ENCODE peak calls at places on chromosome 16, in nine cellular contexts. One of them, this sample, is unnamed.

GRCh38 chr16:87255866-87256265 is 61.3 kb downstream of the C16orf95 start:
- DNase-seq in T-helper 2 cell: no peak
- DNase-seq in activated T-helper 1 cell treated with anti-CD3 and anti-CD28 coated beads, Interleukin-12 subunit alpha, Interleukin-12 subunit beta, Interleukin-2, Interleukin-4 antibody, amounts not matched to agents 30 ng/mL and 10 ng/mL and 1 ng/mL, durations not matched to agents 14 hours and 24 hours and 36 hours: no peak
- DNase-seq in NCI-H2171 treated with DMSO at 0.1 percent for 48 hours: no peak
- DNase-seq in NCI-H1092: no peak
- DNase-seq in GM12865: no peak
- DNase-seq in HuH-7: no peak
- DNase-seq in COR-L47: no peak
- DNase-seq in fibroblast of pulmonary artery: no peak
- DNase-seq in this sample: no peak

GRCh38 chr16:11254913-11255736 is 879 bp downstream of the SOCS1 start:
- DNase-seq in T-helper 2 cell: no peak
- DNase-seq in activated T-helper 1 cell treated with anti-CD3 and anti-CD28 coated beads, Interleukin-12 subunit alpha, Interleukin-12 subunit beta, Interleukin-2, Interleukin-4 antibody, amounts not matched to agents 30 ng/mL and 10 ng/mL and 1 ng/mL, durations not matched to agents 14 hours and 24 hours and 36 hours: peak; percentile 54
- DNase-seq in NCI-H2171 treated with DMSO at 0.1 percent for 48 hours: peak; percentile 31
- DNase-seq in NCI-H1092: peak; percentile 21
- DNase-seq in GM12865: peak; percentile 83
- DNase-seq in HuH-7: no peak
- DNase-seq in COR-L47: peak; percentile 49
- DNase-seq in fibroblast of pulmonary artery: peak; percentile 52
- DNase-seq in this sample: peak; percentile 70

GRCh38 chr16:81873843-81874752 is 95.0 kb downstream of the PLCG2 start:
- DNase-seq in T-helper 2 cell: no peak
- DNase-seq in activated T-helper 1 cell treated with anti-CD3 and anti-CD28 coated beads, Interleukin-12 subunit alpha, Interleukin-12 subunit beta, Interleukin-2, Interleukin-4 antibody, amounts not matched to agents 30 ng/mL and 10 ng/mL and 1 ng/mL, durations not matched to agents 14 hours and 24 hours and 36 hours: peak; percentile 38
- DNase-seq in NCI-H2171 treated with DMSO at 0.1 percent for 48 hours: peak; percentile 43
- DNase-seq in NCI-H1092: no peak
- DNase-seq in GM12865: peak; percentile 81
- DNase-seq in HuH-7: peak; percentile 64
- DNase-seq in COR-L47: no peak
- DNase-seq in fibroblast of pulmonary artery: peak; percentile 47
- DNase-seq in this sample: peak; percentile 9

GRCh38 chr16:89200124-89200849 is at the start of gene SLC22A31:
- DNase-seq in T-helper 2 cell: no peak
- DNase-seq in activated T-helper 1 cell treated with anti-CD3 and anti-CD28 coated beads, Interleukin-12 subunit alpha, Interleukin-12 subunit beta, Interleukin-2, Interleukin-4 antibody, amounts not matched to agents 30 ng/mL and 10 ng/mL and 1 ng/mL, durations not matched to agents 14 hours and 24 hours and 36 hours: no peak
- DNase-seq in NCI-H2171 treated with DMSO at 0.1 percent for 48 hours: no peak
- DNase-seq in NCI-H1092: no peak
- DNase-seq in GM12865: no peak
- DNase-seq in HuH-7: peak; percentile 80
- DNase-seq in COR-L47: no peak
- DNase-seq in fibroblast of pulmonary artery: no peak
- DNase-seq in this sample: no peak

GRCh38 chr16:4370570-4371480 is 823 bp upstream of the VASN start:
- DNase-seq in T-helper 2 cell: no peak
- DNase-seq in activated T-helper 1 cell treated with anti-CD3 and anti-CD28 coated beads, Interleukin-12 subunit alpha, Interleukin-12 subunit beta, Interleukin-2, Interleukin-4 antibody, amounts not matched to agents 30 ng/mL and 10 ng/mL and 1 ng/mL, durations not matched to agents 14 hours and 24 hours and 36 hours: no peak
- DNase-seq in NCI-H2171 treated with DMSO at 0.1 percent for 48 hours: no peak
- DNase-seq in NCI-H1092: no peak
- DNase-seq in GM12865: no peak
- DNase-seq in HuH-7: no peak
- DNase-seq in COR-L47: no peak
- DNase-seq in fibroblast of pulmonary artery: peak; percentile 98
- DNase-seq in this sample: no peak

GRCh38 chr16:50671644-50672260 is 9.4 kb downstream of the SNX20 start:
- DNase-seq in T-helper 2 cell: peak; percentile 33
- DNase-seq in activated T-helper 1 cell treated with anti-CD3 and anti-CD28 coated beads, Interleukin-12 subunit alpha, Interleukin-12 subunit beta, Interleukin-2, Interleukin-4 antibody, amounts not matched to agents 30 ng/mL and 10 ng/mL and 1 ng/mL, durations not matched to agents 14 hours and 24 hours and 36 hours: peak; percentile 43
- DNase-seq in NCI-H2171 treated with DMSO at 0.1 percent for 48 hours: peak; percentile 36
- DNase-seq in NCI-H1092: no peak
- DNase-seq in GM12865: peak; percentile 60
- DNase-seq in HuH-7: peak; percentile 39
- DNase-seq in COR-L47: no peak
- DNase-seq in fibroblast of pulmonary artery: peak; percentile 37
- DNase-seq in this sample: no peak

GRCh38 chr16:48076455-48077012 is 79.3 kb downstream of the ABCC12 start:
- DNase-seq in T-helper 2 cell: no peak
- DNase-seq in activated T-helper 1 cell treated with anti-CD3 and anti-CD28 coated beads, Interleukin-12 subunit alpha, Interleukin-12 subunit beta, Interleukin-2, Interleukin-4 antibody, amounts not matched to agents 30 ng/mL and 10 ng/mL and 1 ng/mL, durations not matched to agents 14 hours and 24 hours and 36 hours: no peak
- DNase-seq in NCI-H2171 treated with DMSO at 0.1 percent for 48 hours: no peak
- DNase-seq in NCI-H1092: no peak
- DNase-seq in GM12865: no peak
- DNase-seq in HuH-7: no peak
- DNase-seq in COR-L47: no peak
- DNase-seq in fibroblast of pulmonary artery: peak; percentile 25
- DNase-seq in this sample: no peak

GRCh38 chr16:21946889-21947635 is 6.1 kb upstream of the UQCRC2 start:
- DNase-seq in T-helper 2 cell: peak; percentile 5
- DNase-seq in activated T-helper 1 cell treated with anti-CD3 and anti-CD28 coated beads, Interleukin-12 subunit alpha, Interleukin-12 subunit beta, Interleukin-2, Interleukin-4 antibody, amounts not matched to agents 30 ng/mL and 10 ng/mL and 1 ng/mL, durations not matched to agents 14 hours and 24 hours and 36 hours: no peak
- DNase-seq in NCI-H2171 treated with DMSO at 0.1 percent for 48 hours: no peak
- DNase-seq in NCI-H1092: no peak
- DNase-seq in GM12865: no peak
- DNase-seq in HuH-7: no peak
- DNase-seq in COR-L47: no peak
- DNase-seq in fibroblast of pulmonary artery: no peak
- DNase-seq in this sample: no peak

GRCh38 chr16:70258946-70259345 is 7.2 kb upstream of the EXOSC6 start:
- DNase-seq in T-helper 2 cell: no peak
- DNase-seq in activated T-helper 1 cell treated with anti-CD3 and anti-CD28 coated beads, Interleukin-12 subunit alpha, Interleukin-12 subunit beta, Interleukin-2, Interleukin-4 antibody, amounts not matched to agents 30 ng/mL and 10 ng/mL and 1 ng/mL, durations not matched to agents 14 hours and 24 hours and 36 hours: no peak
- DNase-seq in NCI-H2171 treated with DMSO at 0.1 percent for 48 hours: no peak
- DNase-seq in NCI-H1092: no peak
- DNase-seq in GM12865: no peak
- DNase-seq in HuH-7: no peak
- DNase-seq in COR-L47: no peak
- DNase-seq in fibroblast of pulmonary artery: no peak
- DNase-seq in this sample: no peak

GRCh38 chr16:58492735-58493134 is 7.2 kb upstream of the NDRG4 start:
- DNase-seq in T-helper 2 cell: no peak
- DNase-seq in activated T-helper 1 cell treated with anti-CD3 and anti-CD28 coated beads, Interleukin-12 subunit alpha, Interleukin-12 subunit beta, Interleukin-2, Interleukin-4 antibody, amounts not matched to agents 30 ng/mL and 10 ng/mL and 1 ng/mL, durations not matched to agents 14 hours and 24 hours and 36 hours: no peak
- DNase-seq in NCI-H2171 treated with DMSO at 0.1 percent for 48 hours: peak; percentile 50
- DNase-seq in NCI-H1092: no peak
- DNase-seq in GM12865: no peak
- DNase-seq in HuH-7: no peak
- DNase-seq in COR-L47: peak; percentile 39
- DNase-seq in fibroblast of pulmonary artery: no peak
- DNase-seq in this sample: no peak

GRCh38 chr16:81744911-81745310 is 34.2 kb upstream of the PLCG2 start:
- DNase-seq in T-helper 2 cell: no peak
- DNase-seq in activated T-helper 1 cell treated with anti-CD3 and anti-CD28 coated beads, Interleukin-12 subunit alpha, Interleukin-12 subunit beta, Interleukin-2, Interleukin-4 antibody, amounts not matched to agents 30 ng/mL and 10 ng/mL and 1 ng/mL, durations not matched to agents 14 hours and 24 hours and 36 hours: no peak
- DNase-seq in NCI-H2171 treated with DMSO at 0.1 percent for 48 hours: no peak
- DNase-seq in NCI-H1092: no peak
- DNase-seq in GM12865: no peak
- DNase-seq in HuH-7: no peak
- DNase-seq in COR-L47: no peak
- DNase-seq in fibroblast of pulmonary artery: no peak
- DNase-seq in this sample: no peak

GRCh38 chr16:2365895-2366294 is 25.4 kb upstream of the ABCA3 start:
- DNase-seq in T-helper 2 cell: no peak
- DNase-seq in activated T-helper 1 cell treated with anti-CD3 and anti-CD28 coated beads, Interleukin-12 subunit alpha, Interleukin-12 subunit beta, Interleukin-2, Interleukin-4 antibody, amounts not matched to agents 30 ng/mL and 10 ng/mL and 1 ng/mL, durations not matched to agents 14 hours and 24 hours and 36 hours: no peak
- DNase-seq in NCI-H2171 treated with DMSO at 0.1 percent for 48 hours: no peak
- DNase-seq in NCI-H1092: no peak
- DNase-seq in GM12865: no peak
- DNase-seq in HuH-7: no peak
- DNase-seq in COR-L47: no peak
- DNase-seq in fibroblast of pulmonary artery: peak; percentile 64
- DNase-seq in this sample: no peak

GRCh38 chr16:80910434-80910833 is 96.3 kb downstream of the CMC2 start:
- DNase-seq in T-helper 2 cell: no peak
- DNase-seq in activated T-helper 1 cell treated with anti-CD3 and anti-CD28 coated beads, Interleukin-12 subunit alpha, Interleukin-12 subunit beta, Interleukin-2, Interleukin-4 antibody, amounts not matched to agents 30 ng/mL and 10 ng/mL and 1 ng/mL, durations not matched to agents 14 hours and 24 hours and 36 hours: no peak
- DNase-seq in NCI-H2171 treated with DMSO at 0.1 percent for 48 hours: no peak
- DNase-seq in NCI-H1092: no peak
- DNase-seq in GM12865: no peak
- DNase-seq in HuH-7: no peak
- DNase-seq in COR-L47: no peak
- DNase-seq in fibroblast of pulmonary artery: no peak
- DNase-seq in this sample: no peak

GRCh38 chr16:79217375-79218011 is 383.0 kb downstream of the MAF start:
- DNase-seq in T-helper 2 cell: no peak
- DNase-seq in activated T-helper 1 cell treated with anti-CD3 and anti-CD28 coated beads, Interleukin-12 subunit alpha, Interleukin-12 subunit beta, Interleukin-2, Interleukin-4 antibody, amounts not matched to agents 30 ng/mL and 10 ng/mL and 1 ng/mL, durations not matched to agents 14 hours and 24 hours and 36 hours: peak; percentile 19
- DNase-seq in NCI-H2171 treated with DMSO at 0.1 percent for 48 hours: no peak
- DNase-seq in NCI-H1092: no peak
- DNase-seq in GM12865: no peak
- DNase-seq in HuH-7: no peak
- DNase-seq in COR-L47: no peak
- DNase-seq in fibroblast of pulmonary artery: no peak
- DNase-seq in this sample: no peak

GRCh38 chr16:88017006-88017405 is 65.8 kb downstream of the BANP start:
- DNase-seq in T-helper 2 cell: no peak
- DNase-seq in activated T-helper 1 cell treated with anti-CD3 and anti-CD28 coated beads, Interleukin-12 subunit alpha, Interleukin-12 subunit beta, Interleukin-2, Interleukin-4 antibody, amounts not matched to agents 30 ng/mL and 10 ng/mL and 1 ng/mL, durations not matched to agents 14 hours and 24 hours and 36 hours: no peak
- DNase-seq in NCI-H2171 treated with DMSO at 0.1 percent for 48 hours: no peak
- DNase-seq in NCI-H1092: no peak
- DNase-seq in GM12865: no peak
- DNase-seq in HuH-7: no peak
- DNase-seq in COR-L47: no peak
- DNase-seq in fibroblast of pulmonary artery: no peak
- DNase-seq in this sample: no peak

GRCh38 chr16:80056334-80056733 is 455.8 kb upstream of the MAF start:
- DNase-seq in T-helper 2 cell: no peak
- DNase-seq in activated T-helper 1 cell treated with anti-CD3 and anti-CD28 coated beads, Interleukin-12 subunit alpha, Interleukin-12 subunit beta, Interleukin-2, Interleukin-4 antibody, amounts not matched to agents 30 ng/mL and 10 ng/mL and 1 ng/mL, durations not matched to agents 14 hours and 24 hours and 36 hours: no peak
- DNase-seq in NCI-H2171 treated with DMSO at 0.1 percent for 48 hours: no peak
- DNase-seq in NCI-H1092: no peak
- DNase-seq in GM12865: no peak
- DNase-seq in HuH-7: no peak
- DNase-seq in COR-L47: no peak
- DNase-seq in fibroblast of pulmonary artery: peak; percentile 5
- DNase-seq in this sample: no peak

GRCh38 chr16:87465306-87465705 is 27.5 kb downstream of the ZCCHC14 start:
- DNase-seq in T-helper 2 cell: no peak
- DNase-seq in activated T-helper 1 cell treated with anti-CD3 and anti-CD28 coated beads, Interleukin-12 subunit alpha, Interleukin-12 subunit beta, Interleukin-2, Interleukin-4 antibody, amounts not matched to agents 30 ng/mL and 10 ng/mL and 1 ng/mL, durations not matched to agents 14 hours and 24 hours and 36 hours: no peak
- DNase-seq in NCI-H2171 treated with DMSO at 0.1 percent for 48 hours: no peak
- DNase-seq in NCI-H1092: no peak
- DNase-seq in GM12865: no peak
- DNase-seq in HuH-7: peak; percentile 61
- DNase-seq in COR-L47: no peak
- DNase-seq in fibroblast of pulmonary artery: peak; percentile 85
- DNase-seq in this sample: no peak

GRCh38 chr16:7722761-7723160 is 390.1 kb downstream of the RBFOX1 start:
- DNase-seq in T-helper 2 cell: no peak
- DNase-seq in activated T-helper 1 cell treated with anti-CD3 and anti-CD28 coated beads, Interleukin-12 subunit alpha, Interleukin-12 subunit beta, Interleukin-2, Interleukin-4 antibody, amounts not matched to agents 30 ng/mL and 10 ng/mL and 1 ng/mL, durations not matched to agents 14 hours and 24 hours and 36 hours: no peak
- DNase-seq in NCI-H2171 treated with DMSO at 0.1 percent for 48 hours: no peak
- DNase-seq in NCI-H1092: no peak
- DNase-seq in GM12865: no peak
- DNase-seq in HuH-7: no peak
- DNase-seq in COR-L47: no peak
- DNase-seq in fibroblast of pulmonary artery: no peak
- DNase-seq in this sample: no peak

GRCh38 chr16:57592591-57593003 is 35.8 kb upstream of the ADGRG1 start:
- DNase-seq in T-helper 2 cell: peak; percentile 34
- DNase-seq in activated T-helper 1 cell treated with anti-CD3 and anti-CD28 coated beads, Interleukin-12 subunit alpha, Interleukin-12 subunit beta, Interleukin-2, Interleukin-4 antibody, amounts not matched to agents 30 ng/mL and 10 ng/mL and 1 ng/mL, durations not matched to agents 14 hours and 24 hours and 36 hours: peak; percentile 74
- DNase-seq in NCI-H2171 treated with DMSO at 0.1 percent for 48 hours: no peak
- DNase-seq in NCI-H1092: no peak
- DNase-seq in GM12865: peak; percentile 64
- DNase-seq in HuH-7: no peak
- DNase-seq in COR-L47: no peak
- DNase-seq in fibroblast of pulmonary artery: no peak
- DNase-seq in this sample: no peak

GRCh38 chr16:17555176-17555575 is 84.4 kb upstream of the XYLT1 start:
- DNase-seq in T-helper 2 cell: no peak
- DNase-seq in activated T-helper 1 cell treated with anti-CD3 and anti-CD28 coated beads, Interleukin-12 subunit alpha, Interleukin-12 subunit beta, Interleukin-2, Interleukin-4 antibody, amounts not matched to agents 30 ng/mL and 10 ng/mL and 1 ng/mL, durations not matched to agents 14 hours and 24 hours and 36 hours: no peak
- DNase-seq in NCI-H2171 treated with DMSO at 0.1 percent for 48 hours: no peak
- DNase-seq in NCI-H1092: no peak
- DNase-seq in GM12865: peak; percentile 23
- DNase-seq in HuH-7: no peak
- DNase-seq in COR-L47: no peak
- DNase-seq in fibroblast of pulmonary artery: peak; percentile 21
- DNase-seq in this sample: no peak

GRCh38 chr16:81737885-81738536 is 41.1 kb upstream of the PLCG2 start:
- DNase-seq in T-helper 2 cell: peak; percentile 75
- DNase-seq in activated T-helper 1 cell treated with anti-CD3 and anti-CD28 coated beads, Interleukin-12 subunit alpha, Interleukin-12 subunit beta, Interleukin-2, Interleukin-4 antibody, amounts not matched to agents 30 ng/mL and 10 ng/mL and 1 ng/mL, durations not matched to agents 14 hours and 24 hours and 36 hours: peak; percentile 78
- DNase-seq in NCI-H2171 treated with DMSO at 0.1 percent for 48 hours: peak; percentile 81
- DNase-seq in NCI-H1092: peak; percentile 68
- DNase-seq in GM12865: peak; percentile 94
- DNase-seq in HuH-7: peak; percentile 90
- DNase-seq in COR-L47: peak; percentile 93
- DNase-seq in fibroblast of pulmonary artery: peak; percentile 87
- DNase-seq in this sample: peak; percentile 89

GRCh38 chr16:28886945-28887344 is 8.7 kb downstream of the ATP2A1 start:
- DNase-seq in T-helper 2 cell: no peak
- DNase-seq in activated T-helper 1 cell treated with anti-CD3 and anti-CD28 coated beads, Interleukin-12 subunit alpha, Interleukin-12 subunit beta, Interleukin-2, Interleukin-4 antibody, amounts not matched to agents 30 ng/mL and 10 ng/mL and 1 ng/mL, durations not matched to agents 14 hours and 24 hours and 36 hours: no peak
- DNase-seq in NCI-H2171 treated with DMSO at 0.1 percent for 48 hours: no peak
- DNase-seq in NCI-H1092: no peak
- DNase-seq in GM12865: no peak
- DNase-seq in HuH-7: no peak
- DNase-seq in COR-L47: no peak
- DNase-seq in fibroblast of pulmonary artery: no peak
- DNase-seq in this sample: no peak

GRCh38 chr16:7867831-7868230 is 535.2 kb downstream of the RBFOX1 start:
- DNase-seq in T-helper 2 cell: no peak
- DNase-seq in activated T-helper 1 cell treated with anti-CD3 and anti-CD28 coated beads, Interleukin-12 subunit alpha, Interleukin-12 subunit beta, Interleukin-2, Interleukin-4 antibody, amounts not matched to agents 30 ng/mL and 10 ng/mL and 1 ng/mL, durations not matched to agents 14 hours and 24 hours and 36 hours: no peak
- DNase-seq in NCI-H2171 treated with DMSO at 0.1 percent for 48 hours: no peak
- DNase-seq in NCI-H1092: no peak
- DNase-seq in GM12865: no peak
- DNase-seq in HuH-7: no peak
- DNase-seq in COR-L47: no peak
- DNase-seq in fibroblast of pulmonary artery: no peak
- DNase-seq in this sample: no peak

GRCh38 chr16:50059669-50060068 is 6.1 kb upstream of the HEATR3 start:
- DNase-seq in T-helper 2 cell: no peak
- DNase-seq in activated T-helper 1 cell treated with anti-CD3 and anti-CD28 coated beads, Interleukin-12 subunit alpha, Interleukin-12 subunit beta, Interleukin-2, Interleukin-4 antibody, amounts not matched to agents 30 ng/mL and 10 ng/mL and 1 ng/mL, durations not matched to agents 14 hours and 24 hours and 36 hours: no peak
- DNase-seq in NCI-H2171 treated with DMSO at 0.1 percent for 48 hours: no peak
- DNase-seq in NCI-H1092: no peak
- DNase-seq in GM12865: no peak
- DNase-seq in HuH-7: no peak
- DNase-seq in COR-L47: no peak
- DNase-seq in fibroblast of pulmonary artery: no peak
- DNase-seq in this sample: no peak

GRCh38 chr16:9047689-9048301 is 43.6 kb upstream of the HAPSTR1 start:
- DNase-seq in T-helper 2 cell: peak; percentile 26
- DNase-seq in activated T-helper 1 cell treated with anti-CD3 and anti-CD28 coated beads, Interleukin-12 subunit alpha, Interleukin-12 subunit beta, Interleukin-2, Interleukin-4 antibody, amounts not matched to agents 30 ng/mL and 10 ng/mL and 1 ng/mL, durations not matched to agents 14 hours and 24 hours and 36 hours: peak; percentile 53
- DNase-seq in NCI-H2171 treated with DMSO at 0.1 percent for 48 hours: peak; percentile 59
- DNase-seq in NCI-H1092: no peak
- DNase-seq in GM12865: peak; percentile 74
- DNase-seq in HuH-7: peak; percentile 39
- DNase-seq in COR-L47: peak; percentile 33
- DNase-seq in fibroblast of pulmonary artery: peak; percentile 99
- DNase-seq in this sample: peak; percentile 72

GRCh38 chr16:55297910-55298175 is 26.2 kb upstream of the IRX6 start:
- DNase-seq in T-helper 2 cell: no peak
- DNase-seq in activated T-helper 1 cell treated with anti-CD3 and anti-CD28 coated beads, Interleukin-12 subunit alpha, Interleukin-12 subunit beta, Interleukin-2, Interleukin-4 antibody, amounts not matched to agents 30 ng/mL and 10 ng/mL and 1 ng/mL, durations not matched to agents 14 hours and 24 hours and 36 hours: no peak
- DNase-seq in NCI-H2171 treated with DMSO at 0.1 percent for 48 hours: no peak
- DNase-seq in NCI-H1092: no peak
- DNase-seq in GM12865: no peak
- DNase-seq in HuH-7: no peak
- DNase-seq in COR-L47: no peak
- DNase-seq in fibroblast of pulmonary artery: no peak
- DNase-seq in this sample: no peak

GRCh38 chr16:57862698-57863433 is 60.6 kb upstream of the KIFC3 start:
- DNase-seq in T-helper 2 cell: no peak
- DNase-seq in activated T-helper 1 cell treated with anti-CD3 and anti-CD28 coated beads, Interleukin-12 subunit alpha, Interleukin-12 subunit beta, Interleukin-2, Interleukin-4 antibody, amounts not matched to agents 30 ng/mL and 10 ng/mL and 1 ng/mL, durations not matched to agents 14 hours and 24 hours and 36 hours: no peak
- DNase-seq in NCI-H2171 treated with DMSO at 0.1 percent for 48 hours: no peak
- DNase-seq in NCI-H1092: no peak
- DNase-seq in GM12865: no peak
- DNase-seq in HuH-7: peak; percentile 63
- DNase-seq in COR-L47: no peak
- DNase-seq in fibroblast of pulmonary artery: no peak
- DNase-seq in this sample: no peak

GRCh38 chr16:67760206-67760605 is 41.1 kb upstream of the GFOD2 start:
- DNase-seq in T-helper 2 cell: no peak
- DNase-seq in activated T-helper 1 cell treated with anti-CD3 and anti-CD28 coated beads, Interleukin-12 subunit alpha, Interleukin-12 subunit beta, Interleukin-2, Interleukin-4 antibody, amounts not matched to agents 30 ng/mL and 10 ng/mL and 1 ng/mL, durations not matched to agents 14 hours and 24 hours and 36 hours: no peak
- DNase-seq in NCI-H2171 treated with DMSO at 0.1 percent for 48 hours: no peak
- DNase-seq in NCI-H1092: no peak
- DNase-seq in GM12865: no peak
- DNase-seq in HuH-7: no peak
- DNase-seq in COR-L47: no peak
- DNase-seq in fibroblast of pulmonary artery: no peak
- DNase-seq in this sample: no peak

GRCh38 chr16:67110136-67110847 is 551 bp downstream of the PHAF1 start:
- DNase-seq in T-helper 2 cell: no peak
- DNase-seq in activated T-helper 1 cell treated with anti-CD3 and anti-CD28 coated beads, Interleukin-12 subunit alpha, Interleukin-12 subunit beta, Interleukin-2, Interleukin-4 antibody, amounts not matched to agents 30 ng/mL and 10 ng/mL and 1 ng/mL, durations not matched to agents 14 hours and 24 hours and 36 hours: no peak
- DNase-seq in NCI-H2171 treated with DMSO at 0.1 percent for 48 hours: no peak
- DNase-seq in NCI-H1092: no peak
- DNase-seq in GM12865: no peak
- DNase-seq in HuH-7: no peak
- DNase-seq in COR-L47: no peak
- DNase-seq in fibroblast of pulmonary artery: no peak
- DNase-seq in this sample: peak; percentile 9

GRCh38 chr16:72481419-72481818 is 309.5 kb upstream of the PMFBP1 start:
- DNase-seq in T-helper 2 cell: no peak
- DNase-seq in activated T-helper 1 cell treated with anti-CD3 and anti-CD28 coated beads, Interleukin-12 subunit alpha, Interleukin-12 subunit beta, Interleukin-2, Interleukin-4 antibody, amounts not matched to agents 30 ng/mL and 10 ng/mL and 1 ng/mL, durations not matched to agents 14 hours and 24 hours and 36 hours: no peak
- DNase-seq in NCI-H2171 treated with DMSO at 0.1 percent for 48 hours: no peak
- DNase-seq in NCI-H1092: no peak
- DNase-seq in GM12865: no peak
- DNase-seq in HuH-7: no peak
- DNase-seq in COR-L47: no peak
- DNase-seq in fibroblast of pulmonary artery: peak; percentile 72
- DNase-seq in this sample: no peak

GRCh38 chr16:2715519-2715918 is 4.5 kb downstream of the PRSS27 start:
- DNase-seq in T-helper 2 cell: peak; percentile 74
- DNase-seq in activated T-helper 1 cell treated with anti-CD3 and anti-CD28 coated beads, Interleukin-12 subunit alpha, Interleukin-12 subunit beta, Interleukin-2, Interleukin-4 antibody, amounts not matched to agents 30 ng/mL and 10 ng/mL and 1 ng/mL, durations not matched to agents 14 hours and 24 hours and 36 hours: peak; percentile 83
- DNase-seq in NCI-H2171 treated with DMSO at 0.1 percent for 48 hours: no peak
- DNase-seq in NCI-H1092: no peak
- DNase-seq in GM12865: peak; percentile 51
- DNase-seq in HuH-7: peak; percentile 37
- DNase-seq in COR-L47: no peak
- DNase-seq in fibroblast of pulmonary artery: peak; percentile 47
- DNase-seq in this sample: peak; percentile 61

This sample was measured in NCI-H146.